ENCODE peak calls at places on chromosomes 3 and 15, in seven cellular contexts. Y is breast epithelium, E is lung, X is right lobe of liver, W is choroid plexus epithelial cell, C is heart left ventricle, P is body of pancreas. Z is an unnamed sample.

GRCh38 chr15:40274350-40275274 is 8.3 kb downstream of the ANKRD63 start:
- DNase-seq in Y (peak; percentile 61), E (peak; percentile 85), X (peak; percentile 84), W (peak; percentile 90), C (peak; percentile 90), P (peak; percentile 86), Z (peak; percentile 81)

GRCh38 chr15:83871808-83872559 is 218.1 kb downstream of the ADAMTSL3 start:
- DNase-seq in Y (no peak), E (no peak), X (no peak), W (peak; percentile 78), C (no peak), P (peak; percentile 22), Z (no peak)

GRCh38 chr3:69250014-69250413 is 127.6 kb upstream of the LMOD3 start:
- DNase-seq in Y (no peak), E (no peak), X (peak; percentile 85), W (peak; percentile 63), C (no peak), P (peak; percentile 36), Z (peak; percentile 91)

GRCh38 chr3:195114026-195114425 is 156.9 kb downstream of the XXYLT1 start:
- DNase-seq in Y (no peak), E (no peak), X (no peak), W (no peak), C (no peak), P (no peak), Z (no peak)

GRCh38 chr3:141368925-141369794 is 856 bp downstream of the ZBTB38 start:
- DNase-seq in Y (no peak), E (no peak), X (no peak), W (peak; percentile 91), C (no peak), P (no peak), Z (no peak)

GRCh38 chr3:13801361-13802214 is 78.3 kb downstream of the WNT7A start:
- DNase-seq in Y (no peak), E (no peak), X (no peak), W (no peak), C (no peak), P (no peak), Z (no peak)

GRCh38 chr15:70770863-70771262 is 7.5 kb upstream of the UACA start:
- DNase-seq in Y (no peak), E (no peak), X (no peak), W (no peak), C (no peak), P (no peak), Z (no peak)

GRCh38 chr3:69012111-69012835 is 1.2 kb downstream of the EOGT start:
- DNase-seq in Y (peak; percentile 83), E (peak; percentile 39), X (no peak), W (peak; percentile 49), C (no peak), P (peak; percentile 52), Z (peak; percentile 22)

GRCh38 chr3:32822609-32823498 is 5.1 kb downstream of the TRIM71 start:
- DNase-seq in Y (no peak), E (no peak), X (no peak), W (no peak), C (no peak), P (no peak), Z (no peak)

GRCh38 chr15:70521576-70522322 is 241.6 kb downstream of the UACA start:
- DNase-seq in Y (no peak), E (no peak), X (peak; percentile 34), W (no peak), C (no peak), P (no peak), Z (no peak)

GRCh38 chr3:18234717-18235335 is 190.3 kb downstream of the SATB1 start:
- DNase-seq in Y (no peak), E (no peak), X (no peak), W (peak; percentile 13), C (no peak), P (no peak), Z (no peak)

GRCh38 chr3:168094877-168095610 is 680 bp downstream of the GOLIM4 start:
- DNase-seq in Y (peak; percentile 23), E (peak; percentile 59), X (peak; percentile 91), W (peak; percentile 64), C (peak; percentile 88), P (peak; percentile 52), Z (peak; percentile 71)

GRCh38 chr15:98865397-98866339 is 141.9 kb downstream of the PGPEP1L start:
- DNase-seq in Y (peak; percentile 58), E (peak; percentile 67), X (peak; percentile 72), W (peak; percentile 80), C (peak; percentile 90), P (peak; percentile 69), Z (peak; percentile 80)

GRCh38 chr15:40412095-40412759 is 6.6 kb downstream of the IVD start:
- DNase-seq in Y (no peak), E (no peak), X (peak; percentile 91), W (no peak), C (no peak), P (peak; percentile 84), Z (peak; percentile 80)

GRCh38 chr3:178320481-178321352 is 215.5 kb upstream of the KCNMB2 start:
- DNase-seq in Y (no peak), E (no peak), X (no peak), W (peak; percentile 88), C (peak; percentile 41), P (peak; percentile 71), Z (peak; percentile 23)

GRCh38 chr3:178325330-178325729 is 210.9 kb upstream of the KCNMB2 start:
- DNase-seq in Y (no peak), E (no peak), X (no peak), W (peak; percentile 81), C (no peak), P (no peak), Z (no peak)
- TF ChIP-seq CTCF in Y (peak; percentile 65), E (no peak), X (peak; percentile 21), W (peak; percentile 48), C (peak; percentile 65), P (peak; percentile 50), Z (peak; percentile 29)

GRCh38 chr3:78908236-78908635 is 859.6 kb downstream of the ROBO1 start:
- DNase-seq in Y (no peak), E (no peak), X (no peak), W (peak; percentile 54), C (no peak), P (no peak), Z (no peak)

GRCh38 chr3:78901544-78901943 is 866.3 kb downstream of the ROBO1 start:
- DNase-seq in Y (no peak), E (no peak), X (no peak), W (no peak), C (no peak), P (no peak), Z (no peak)

GRCh38 chr3:78907367-78907766 is 860.4 kb downstream of the ROBO1 start:
- DNase-seq in Y (no peak), E (no peak), X (no peak), W (peak; percentile 69), C (no peak), P (no peak), Z (no peak)

GRCh38 chr3:78905700-78906099 is 862.1 kb downstream of the ROBO1 start:
- DNase-seq in Y (no peak), E (no peak), X (no peak), W (no peak), C (no peak), P (no peak), Z (no peak)

DNA sequence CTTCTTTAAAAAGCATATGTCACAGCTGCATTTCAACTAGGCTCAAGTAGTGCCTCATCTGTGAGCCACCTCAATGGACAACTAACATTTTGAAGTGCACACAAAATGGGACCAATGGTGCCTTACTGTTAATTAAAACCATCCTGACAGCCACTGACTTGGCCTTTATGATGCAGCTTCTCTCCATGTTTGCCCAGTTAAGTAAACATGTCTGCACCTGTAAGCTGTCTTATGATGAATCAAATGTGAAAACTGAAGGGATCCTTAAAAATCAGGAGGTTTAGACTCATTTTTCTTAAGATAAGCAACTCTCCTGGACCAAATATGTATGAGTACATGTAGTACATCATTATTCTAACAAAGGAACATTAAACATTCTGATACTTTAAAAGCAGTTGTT is 861.6 kb downstream of the ROBO1 start:
- DNase-seq in Y (no peak), E (no peak), X (no peak), W (no peak), C (no peak), P (no peak), Z (no peak)
- TF ChIP-seq CTCF in Y (no peak), E (no peak), X (no peak), W (no peak), C (no peak), P (no peak), Z (no peak)

GRCh38 chr15:75327005-75327404 is 8.9 kb upstream of the COMMD4 start:
- DNase-seq in Y (no peak), E (no peak), X (no peak), W (no peak), C (no peak), P (no peak), Z (no peak)
- TF ChIP-seq CTCF in Y (no peak), E (no peak), X (no peak), W (peak; percentile 8), C (no peak), P (no peak), Z (no peak)

DNA sequence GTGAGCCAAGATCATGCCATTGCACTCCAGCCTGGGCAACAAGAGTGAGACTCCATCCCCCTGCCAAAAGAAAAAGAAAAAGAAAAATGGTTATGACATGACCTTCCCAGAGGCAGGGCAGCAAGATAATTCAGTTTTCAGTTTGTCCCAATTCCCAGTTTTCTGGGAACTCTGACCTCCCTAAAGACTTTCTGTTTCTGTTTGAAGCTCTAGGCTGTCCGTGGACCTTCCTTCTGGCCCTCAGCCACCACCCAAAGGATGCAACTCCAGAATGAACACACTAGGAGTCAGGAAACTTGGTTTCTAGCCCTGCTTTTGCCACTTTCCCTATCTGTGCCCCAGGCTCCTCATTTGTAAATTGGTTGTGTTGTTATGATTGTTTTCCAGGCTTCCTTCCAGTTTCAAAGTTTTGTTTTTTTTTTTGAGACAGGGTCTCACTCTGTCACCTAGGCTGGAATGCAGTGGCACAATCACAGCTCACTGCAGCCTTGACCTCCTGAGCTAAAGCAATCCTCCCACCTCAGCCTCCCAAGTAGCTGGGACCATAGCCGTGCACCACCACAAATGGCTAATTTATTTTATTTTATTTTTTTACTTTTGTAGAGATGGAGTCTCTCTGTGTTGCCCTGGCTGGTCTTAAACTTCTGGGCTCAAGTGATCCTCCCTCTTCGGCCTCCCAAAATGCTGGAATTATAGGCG is 68.6 kb downstream of the CDC25A start:
- DNase-seq in Y (peak; percentile 20), E (peak; percentile 30), X (peak; percentile 51), W (peak; percentile 60), C (peak; percentile 74), P (peak; percentile 18), Z (peak; percentile 27)
- TF ChIP-seq CTCF in Y (no peak), E (no peak), X (no peak), W (peak; percentile 5), C (peak; percentile 17), P (no peak), Z (no peak)